ENCODE peak calls at places on chromosomes 1 and 21, in eight cellular contexts. L is choroid plexus epithelial cell, Q is SJSA1, J is retinal pigment epithelial cell, P is AG04450, T is dorsolateral prefrontal cortex, R is ascending aorta, G is GM12865. U is an unnamed sample.
A peak's percentile ranks its signal among the peaks of the same experiment; 100 is the strongest.

GRCh38 chr1:6912507-6912906 is 127.3 kb downstream of the CAMTA1 start:
- DNase-seq in L (no peak), Q (no peak), J (no peak), P (no peak), T (no peak), R (no peak), G (no peak), U (no peak)

GRCh38 chr1:54347955-54348699 is 58.1 kb downstream of the SSBP3 start:
- DNase-seq in L (no peak), Q (no peak), J (no peak), P (no peak), T (no peak), R (no peak), G (no peak), U (no peak)

GRCh38 chr1:243549791-243550190 is 293.9 kb downstream of the SDCCAG8 start:
- DNase-seq in L (peak; percentile 63), Q (no peak), J (no peak), P (no peak), T (no peak), R (no peak), G (no peak), U (no peak)

GRCh38 chr1:60765204-60765603 is 317.2 kb upstream of the NFIA start:
- DNase-seq in L (peak; percentile 79), Q (no peak), J (no peak), P (no peak), T (no peak), R (no peak), G (peak; percentile 35), U (peak; percentile 56)

GRCh38 chr21:37383784-37384311 is 17.3 kb downstream of the DYRK1A start:
- DNase-seq in L (no peak), Q (no peak), J (no peak), P (no peak), T (no peak), R (no peak), G (no peak), U (no peak)

GRCh38 chr1:1827089-1827433 is 48.8 kb upstream of the NADK start:
- DNase-seq in L (no peak), Q (no peak), J (no peak), P (no peak), T (no peak), R (no peak), G (no peak), U (no peak)

GRCh38 chr1:230204852-230205251 is 137.8 kb downstream of the GALNT2 start:
- DNase-seq in L (no peak), Q (no peak), J (no peak), P (no peak), T (no peak), R (no peak), G (no peak), U (no peak)

GRCh38 chr1:153932593-153933131 is 9.9 kb upstream of the GATAD2B start:
- DNase-seq in L (no peak), Q (no peak), J (no peak), P (no peak), T (no peak), R (no peak), G (no peak), U (no peak)

GRCh38 chr1:35554261-35555211 is 2.7 kb downstream of the KIAA0319L start:
- DNase-seq in L (no peak), Q (no peak), J (no peak), P (no peak), T (no peak), R (no peak), G (no peak), U (no peak)

GRCh38 chr21:38982096-38982495 is 176.4 kb downstream of the ETS2 start:
- DNase-seq in L (peak; percentile 54), Q (peak; percentile 73), J (peak; percentile 54), P (no peak), T (no peak), R (no peak), G (no peak), U (no peak)

GRCh38 chr1:145692785-145693443 is 14.3 kb downstream of the PDZK1 start:
- DNase-seq in L (peak; percentile 14), Q (no peak), J (no peak), P (no peak), T (no peak), R (no peak), G (no peak), U (no peak)

GRCh38 chr1:53526451-53527101 is 67.4 kb downstream of the DMRTB1 start:
- DNase-seq in L (peak; percentile 82), Q (peak; percentile 87), J (no peak), P (peak; percentile 63), T (no peak), R (peak; percentile 79), G (no peak), U (no peak)

GRCh38 chr1:157403203-157403602 is 149.1 kb downstream of the FCRL5 start:
- DNase-seq in L (no peak), Q (no peak), J (no peak), P (no peak), T (no peak), R (no peak), G (peak; percentile 75), U (no peak)

GRCh38 chr1:190754769-190755168 is 277.1 kb upstream of the BRINP3 start:
- DNase-seq in L (peak; percentile 85), Q (no peak), J (peak; percentile 49), P (peak; percentile 13), T (no peak), R (no peak), G (no peak), U (no peak)

GRCh38 chr1:154959448-154959825 is 2.1 kb downstream of the PYGO2 start:
- DNase-seq in L (no peak), Q (no peak), J (no peak), P (no peak), T (no peak), R (no peak), G (no peak), U (no peak)

GRCh38 chr1:158730453-158730852 is 9.9 kb upstream of the OR6K3 start:
- DNase-seq in L (no peak), Q (no peak), J (no peak), P (no peak), T (no peak), R (no peak), G (no peak), U (no peak)
- H3K4me3 ChIP-seq in L (no peak overlapping the region), Q (no peak overlapping the region), J (no peak overlapping the region), P (no peak overlapping the region), T (no peak overlapping the region), R (no peak overlapping the region), G (no peak overlapping the region), U (no peak overlapping the region)

DNA sequence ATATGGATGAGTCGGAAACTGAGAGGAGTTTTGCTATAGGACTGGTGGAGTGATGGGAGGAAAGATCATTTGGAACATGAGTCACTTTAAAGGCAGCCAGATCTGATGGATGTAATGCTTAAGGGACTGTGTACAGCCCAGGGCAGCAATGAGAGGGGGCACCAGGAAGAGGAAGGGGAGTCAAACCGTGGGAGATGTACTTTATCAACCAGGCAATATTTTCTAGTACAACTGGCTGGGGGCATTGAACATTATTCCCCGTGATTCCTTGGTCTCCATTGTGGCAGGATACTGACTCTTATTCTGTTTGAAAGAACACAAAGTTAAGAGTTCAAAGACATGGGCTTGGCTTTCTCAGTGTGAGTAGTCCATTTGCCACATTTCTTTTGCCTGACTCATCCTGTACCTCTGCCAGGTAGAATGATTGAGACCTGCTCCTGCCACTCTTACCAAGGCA is 268.2 kb upstream of the NR5A2 start:
- DNase-seq in L (peak; percentile 50), Q (no peak), J (peak; percentile 34), P (no peak), T (no peak), R (no peak), G (no peak), U (no peak)
- H3K4me3 ChIP-seq in L (no peak overlapping the region), Q (no peak overlapping the region), J (no peak overlapping the region), P (no peak overlapping the region), T (no peak overlapping the region), R (no peak overlapping the region), G (no peak overlapping the region), U (no peak overlapping the region)

GRCh38 chr1:225962440-225962975 is 21.5 kb upstream of the LEFTY2 start:
- DNase-seq in L (peak; percentile 41), Q (no peak), J (no peak), P (no peak), T (no peak), R (no peak), G (peak; percentile 73), U (peak; percentile 19)
- H3K4me3 ChIP-seq in L (no peak overlapping the region), Q (no peak overlapping the region), J (no peak overlapping the region), P (no peak overlapping the region), T (no peak overlapping the region), R (no peak overlapping the region), G (no peak overlapping the region), U (no peak overlapping the region)

DNA sequence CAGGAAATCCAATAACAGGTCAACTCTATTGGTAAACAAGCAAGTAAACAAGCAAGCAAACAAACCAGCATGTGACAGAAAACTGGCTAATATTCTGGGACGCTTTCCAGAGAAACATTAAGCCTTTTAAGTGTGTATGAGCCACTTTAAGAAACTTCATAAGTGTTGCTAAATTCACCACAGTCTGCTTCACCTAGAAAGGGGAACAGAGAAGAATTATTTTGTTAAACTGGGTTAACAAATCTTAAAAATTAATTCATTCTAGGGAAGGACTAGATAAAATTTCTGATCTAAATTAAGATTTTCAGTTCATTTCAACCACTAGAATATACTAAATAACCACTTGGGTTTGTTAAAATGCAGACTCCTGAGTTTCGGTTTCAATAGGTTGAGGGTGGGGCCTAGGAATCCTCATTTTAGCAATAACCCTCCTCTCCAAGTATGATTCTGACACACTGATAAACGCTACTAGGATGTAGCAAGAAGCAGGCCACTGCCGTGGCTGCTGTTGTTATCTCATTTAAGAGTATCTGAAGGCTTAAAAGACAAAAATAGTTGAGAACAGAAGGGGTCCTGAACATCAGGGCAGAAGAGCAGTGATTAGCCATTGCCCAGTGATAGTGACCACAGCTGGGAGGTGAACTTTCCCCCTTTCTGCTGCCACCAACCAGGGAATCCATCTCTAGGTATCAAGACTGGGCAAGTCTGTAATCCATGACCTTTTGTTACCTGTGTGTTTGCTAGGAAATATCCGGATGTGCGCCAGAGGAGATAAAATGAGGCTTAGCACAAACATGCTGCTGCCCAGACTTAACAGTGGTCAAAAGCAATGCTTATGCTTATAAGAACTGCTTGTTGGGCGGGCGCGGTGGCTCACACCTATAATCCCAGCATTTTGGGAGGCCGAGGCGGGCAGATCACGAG is 11.2 kb downstream of the CREG1 start:
- DNase-seq in L (no peak), Q (no peak), J (no peak), P (no peak), T (no peak), R (no peak), G (peak; percentile 54), U (no peak)
- H3K4me3 ChIP-seq in L (no peak overlapping the region), Q (no peak overlapping the region), J (no peak overlapping the region), P (no peak overlapping the region), T (no peak overlapping the region), R (no peak overlapping the region), G (no peak overlapping the region), U (no peak overlapping the region)

DNA sequence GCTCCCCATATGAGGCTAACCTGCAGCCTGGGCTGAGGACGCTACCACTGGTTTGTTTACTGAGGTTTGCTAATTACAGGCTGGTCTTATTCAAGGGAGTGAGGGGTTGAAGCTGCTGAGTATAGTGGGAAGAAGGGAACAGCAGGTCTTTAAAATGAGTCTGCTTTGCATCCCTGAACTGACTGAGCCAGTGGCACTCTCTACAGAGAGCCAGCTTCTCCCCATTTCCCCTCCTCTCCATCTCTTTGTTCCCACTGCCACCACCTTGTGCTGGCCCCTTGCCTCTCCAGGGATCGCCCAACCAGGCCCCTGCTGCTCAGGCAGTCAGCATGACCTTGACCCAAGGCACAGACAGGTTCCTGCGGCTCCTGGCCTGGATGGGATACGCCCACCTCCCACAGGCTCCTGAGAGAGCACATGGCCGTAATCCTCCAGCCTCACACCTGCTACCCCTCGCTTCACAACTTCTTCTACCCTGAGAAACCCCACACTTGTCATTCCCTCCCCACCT is 45.0 kb downstream of the IER5 start:
- DNase-seq in L (no peak), Q (no peak), J (no peak), P (no peak), T (no peak), R (no peak), G (no peak), U (no peak)
- H3K4me3 ChIP-seq in L (no peak overlapping the region), Q (no peak overlapping the region), J (no peak overlapping the region), P (no peak overlapping the region), T (no peak overlapping the region), R (no peak overlapping the region), G (peak overlapping the region; percentile 5), U (no peak overlapping the region)

U was measured in Jurkat, Clone E6-1.